ENCODE peak calls at places on chromosomes 1 and 21, in ten cellular contexts. N is OCI-LY7, L is IMR-90, P is MM.1S, T is GM23248, W is DND-41, S is mammary epithelial cell, J is PC-3, F is H9, C is fibroblast of lung. U is an unnamed sample. For H3K4me1, the result is how much of the 10 kb centered on the place peaks cover.

GRCh38 chr21:31326478-31327247 is 17.4 kb downstream of the TIAM1 start:
- DNase-seq in P (peak), C (peak), F (no peak), T (peak), J (no peak), L (no peak), S (no peak), N (peak), W (peak), U (no peak)

GRCh38 chr1:5267603-5268235 is 613.3 kb downstream of the AJAP1 start:
- DNase-seq in L (no peak), N (no peak), T (no peak), W (no peak), C (no peak), J (no peak), P (no peak), F (peak), S (no peak), U (no peak)

GRCh38 chr1:116847688-116848531 is 61.8 kb upstream of the PTGFRN start:
- DNase-seq in T (peak), L (peak), W (no peak), S (no peak), P (no peak), F (no peak), J (peak), N (no peak), C (peak), U (peak)

GRCh38 chr21:36263797-36264196 is 56.2 kb upstream of the MORC3 start:
- DNase-seq in S (no peak), T (no peak), P (no peak), C (no peak), W (no peak), J (no peak), L (no peak), N (no peak), F (no peak), U (no peak)

GRCh38 chr1:27563407-27564263 is 40.3 kb downstream of the AHDC1 start:
- DNase-seq in F (no peak), J (peak), W (no peak), T (peak), S (no peak), L (peak), N (no peak), P (no peak), C (peak), U (peak)

GRCh38 chr1:5944848-5945167 is 47.4 kb downstream of the NPHP4 start:
- DNase-seq in T (no peak), L (no peak), S (no peak), C (no peak), F (peak), J (no peak), P (no peak), W (no peak), N (no peak), U (no peak)

GRCh38 chr1:199629624-199630023 is 397.9 kb upstream of the NR5A2 start:
- DNase-seq in T (no peak), L (no peak), J (no peak), P (no peak), N (no peak), F (no peak), C (peak), W (peak), S (no peak), U (no peak)

GRCh38 chr21:42454791-42455190 is 41.2 kb downstream of the RSPH1 start:
- DNase-seq in T (no peak), C (no peak), W (no peak), P (no peak), S (no peak), N (no peak), F (no peak), L (no peak), J (no peak), U (peak)

GRCh38 chr1:202831906-202832305 is 21.2 kb downstream of the PCAT6 start:
- DNase-seq in S (no peak), J (no peak), F (no peak), L (no peak), P (no peak), W (no peak), C (no peak), N (no peak), T (no peak), U (no peak)

GRCh38 chr21:34313116-34313515 is 50.7 kb upstream of the KCNE2 start:
- DNase-seq in C (peak), W (no peak), N (no peak), J (peak), S (peak), L (peak), T (peak), P (no peak), F (no peak), U (no peak)

GRCh38 chr1:206470692-206471414 is 577 bp downstream of the IKBKE start:
- DNase-seq in C (peak), J (peak), S (peak), P (peak), L (peak), N (peak), W (peak), F (peak), T (peak), U (no peak)

GRCh38 chr1:24411963-24412362 is 1.6 kb downstream of the STPG1 start:
- DNase-seq in N (no peak), S (peak), W (no peak), F (no peak), J (peak), C (peak), P (no peak), L (peak), T (peak), U (no peak)

GRCh38 chr21:31473685-31474345 is 129.8 kb upstream of the TIAM1 start:
- DNase-seq in P (no peak), L (no peak), N (no peak), C (peak), W (no peak), T (peak), J (peak), F (no peak), S (no peak), U (no peak)

GRCh38 chr1:243345205-243345604 is 89.4 kb downstream of the SDCCAG8 start:
- DNase-seq in P (no peak), J (peak), L (peak), N (no peak), C (no peak), T (peak), S (no peak), F (no peak), W (peak), U (no peak)

GRCh38 chr1:220370041-220370700 is 97.9 kb upstream of the RAB3GAP2 start:
- DNase-seq in L (peak), F (no peak), J (peak), S (peak), C (peak), P (no peak), N (no peak), T (peak), W (no peak), U (peak)

GRCh38 chr1:234782057-234782800 is 172.3 kb upstream of the IRF2BP2 start:
- DNase-seq in W (no peak), L (peak), C (peak), P (no peak), N (no peak), F (peak), T (peak), S (no peak), J (peak), U (no peak)

GRCh38 chr1:77831976-77832695 is 52.7 kb downstream of the MIGA1 start:
- DNase-seq in T (peak), J (peak), P (no peak), W (no peak), F (no peak), C (peak), S (no peak), L (peak), N (no peak), U (no peak)

GRCh38 chr1:100955322-100955721 is 59.4 kb downstream of the SLC30A7 start:
- DNase-seq in W (no peak), J (peak), P (no peak), L (peak), N (no peak), S (peak), C (peak), T (peak), F (no peak), U (no peak)

GRCh38 chr1:246165826-246166709 is 341.0 kb downstream of the SMYD3 start:
- DNase-seq in C (no peak), W (no peak), N (no peak), L (no peak), S (peak), P (no peak), J (no peak), F (no peak), T (no peak), U (no peak)

GRCh38 chr1:203985676-203986075 is 87.2 kb upstream of the SOX13 start:
- DNase-seq in P (no peak), C (no peak), S (no peak), J (no peak), N (no peak), F (no peak), L (no peak), W (no peak), T (no peak), U (no peak)

GRCh38 chr1:157189986-157190982 is 52.1 kb upstream of the ETV3 start:
- DNase-seq in C (no peak), F (no peak), L (no peak), S (peak), J (no peak), T (no peak), N (no peak), W (no peak), P (no peak), U (no peak)

GRCh38 chr1:160664573-160665051 is 17.8 kb upstream of the SLAMF1 start:
- DNase-seq in T (no peak), S (no peak), J (no peak), W (peak), N (peak), L (no peak), P (peak), C (no peak), F (no peak), U (no peak)

GRCh38 chr1:179036844-179037465 is 11.3 kb downstream of the FAM20B start:
- DNase-seq in T (peak), C (peak), N (no peak), L (peak), F (no peak), P (no peak), J (peak), W (no peak), S (peak), U (no peak)

GRCh38 chr1:16352842-16353535 is 709 bp upstream of the FBXO42 start:
- DNase-seq in N (peak), L (no peak), C (no peak), W (no peak), F (no peak), J (peak), S (no peak), P (no peak), T (no peak), U (no peak)

GRCh38 chr1:166588741-166589140 is 250.5 kb upstream of the POGK start:
- DNase-seq in W (no peak), N (no peak), T (no peak), P (no peak), C (no peak), F (no peak), S (no peak), L (no peak), J (peak), U (no peak)

GRCh38 chr1:7590426-7590790 is 180.7 kb upstream of the VAMP3 start:
- DNase-seq in S (no peak), N (no peak), C (no peak), T (no peak), P (no peak), F (no peak), L (no peak), J (no peak), W (no peak), U (no peak)

DNA sequence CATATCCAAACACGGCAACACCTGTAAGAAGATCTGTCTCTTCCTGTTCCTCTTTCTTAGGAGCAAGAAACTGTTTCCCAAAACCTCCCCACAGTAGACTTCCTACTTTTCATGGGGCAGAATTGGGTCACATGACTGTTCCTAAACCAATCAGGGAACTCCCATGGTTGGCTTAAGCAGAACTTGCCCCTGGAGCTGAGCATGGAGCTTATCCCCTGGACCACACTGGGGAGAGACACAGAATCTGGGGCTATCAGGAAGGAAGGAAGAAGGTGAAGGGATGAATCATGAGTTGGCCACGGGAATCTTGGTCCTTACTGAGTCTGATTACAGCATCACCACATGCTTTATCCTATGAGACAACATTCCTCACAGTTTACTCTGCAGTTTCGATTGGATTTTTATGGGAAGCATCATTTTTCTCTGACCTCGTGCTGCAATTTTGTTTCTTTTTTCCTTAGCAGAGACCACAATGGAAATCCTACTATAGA is 81.8 kb downstream of the CDC7 start:
- DNase-seq in P (no peak), S (peak), C (peak), N (no peak), F (no peak), J (peak), T (peak), L (peak), W (no peak), U (peak)
- H3K27ac ChIP-seq in P (no peak), S (no peak), C (peak), N (no peak), F (no peak), J (peak), T (peak), L (peak), W (no peak), U (no peak)

GRCh38 chr1:12180315-12180714 is 13.5 kb downstream of the TNFRSF1B start:
- DNase-seq in N (no peak), F (no peak), S (no peak), T (no peak), W (no peak), J (no peak), L (no peak), P (no peak), C (no peak), U (peak)
- H3K4me1 ChIP-seq in N (under half), F (under half), S (under half), T (under half), W (under half), J (under half), L (under half), P (under half), C (under half), U (under half)

DNA sequence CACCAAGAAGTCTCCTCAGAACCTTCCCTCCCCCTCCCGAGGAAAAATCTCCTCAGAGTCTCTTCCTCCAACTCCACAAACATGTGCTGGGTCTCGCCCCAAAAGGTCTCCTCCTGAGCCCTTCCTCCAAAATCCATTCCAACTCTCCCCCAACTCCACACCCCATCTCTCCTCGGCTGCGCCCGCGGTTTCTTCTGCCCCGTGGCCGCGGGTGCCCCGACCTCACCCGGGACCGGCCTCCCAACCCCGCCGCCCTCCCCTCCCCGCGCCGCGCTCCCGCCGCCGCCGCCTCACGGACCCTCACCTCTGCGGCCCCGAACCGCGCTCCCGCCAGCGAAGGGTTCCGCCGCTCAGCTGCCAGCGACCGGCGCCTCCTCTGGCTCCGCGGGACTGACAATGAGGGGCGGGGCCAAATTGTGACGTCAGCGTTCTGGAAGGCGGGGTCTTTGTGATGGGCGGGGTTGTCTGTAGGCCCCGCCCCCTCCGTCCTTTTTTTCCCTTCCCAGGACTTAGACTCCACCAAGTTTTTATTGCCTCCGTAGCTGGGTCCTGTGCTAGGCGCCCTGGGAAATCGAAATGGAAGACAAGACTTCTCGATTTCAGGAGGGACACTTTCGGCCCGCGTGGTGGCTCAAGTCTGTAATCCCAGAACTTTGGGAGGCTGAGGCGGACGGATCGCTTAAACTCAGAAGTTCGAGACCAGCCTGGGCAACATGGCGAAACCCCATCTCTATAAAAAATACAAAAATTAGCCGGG is at the start of gene LUZP1:
- DNase-seq in F (peak), J (peak), T (peak), W (peak), L (peak), C (peak), S (peak), N (peak), P (peak), U (peak)
- H2AFZ ChIP-seq in F (peak), J (peak), T (peak), W (peak), L (peak), C (peak), S (peak), N (peak), P (peak), U (peak)

GRCh38 chr1:20868263-20868662 is 81.2 kb upstream of the HP1BP3 start:
- DNase-seq in F (no peak), S (no peak), W (no peak), T (no peak), C (no peak), P (no peak), N (no peak), J (no peak), L (no peak), U (no peak)

GRCh38 chr1:20873311-20873710 is 86.2 kb upstream of the HP1BP3 start:
- DNase-seq in N (no peak), T (no peak), L (peak), W (no peak), J (no peak), C (no peak), S (no peak), F (no peak), P (no peak), U (no peak)

GRCh38 chr1:20867062-20867461 is 80.0 kb upstream of the HP1BP3 start:
- DNase-seq in P (peak), J (peak), N (no peak), L (peak), W (no peak), T (no peak), F (no peak), C (peak), S (no peak), U (no peak)

GRCh38 chr1:20871419-20871818 is 84.3 kb upstream of the HP1BP3 start:
- DNase-seq in J (no peak), S (no peak), F (no peak), W (no peak), N (no peak), C (peak), L (peak), T (no peak), P (no peak), U (no peak)

GRCh38 chr1:20867847-20868246 is 80.7 kb upstream of the HP1BP3 start:
- DNase-seq in F (no peak), S (peak), J (peak), N (no peak), C (no peak), T (peak), P (no peak), W (no peak), L (peak), U (no peak)
- H3K27ac ChIP-seq in F (no peak), S (no peak), J (no peak), N (no peak), C (no peak), T (no peak), P (no peak), W (no peak), L (no peak), U (no peak)

GRCh38 chr1:198166900-198167299 is 10.1 kb downstream of the NEK7 start:
- DNase-seq in S (no peak), J (no peak), N (no peak), T (no peak), L (no peak), P (no peak), F (no peak), W (no peak), C (no peak), U (no peak)
- H3K4me1 ChIP-seq in S (half or more), J (under half), N (under half), T (half or more), L (under half), P (under half), F (under half), W (half or more), C (under half), U (under half)

DNA sequence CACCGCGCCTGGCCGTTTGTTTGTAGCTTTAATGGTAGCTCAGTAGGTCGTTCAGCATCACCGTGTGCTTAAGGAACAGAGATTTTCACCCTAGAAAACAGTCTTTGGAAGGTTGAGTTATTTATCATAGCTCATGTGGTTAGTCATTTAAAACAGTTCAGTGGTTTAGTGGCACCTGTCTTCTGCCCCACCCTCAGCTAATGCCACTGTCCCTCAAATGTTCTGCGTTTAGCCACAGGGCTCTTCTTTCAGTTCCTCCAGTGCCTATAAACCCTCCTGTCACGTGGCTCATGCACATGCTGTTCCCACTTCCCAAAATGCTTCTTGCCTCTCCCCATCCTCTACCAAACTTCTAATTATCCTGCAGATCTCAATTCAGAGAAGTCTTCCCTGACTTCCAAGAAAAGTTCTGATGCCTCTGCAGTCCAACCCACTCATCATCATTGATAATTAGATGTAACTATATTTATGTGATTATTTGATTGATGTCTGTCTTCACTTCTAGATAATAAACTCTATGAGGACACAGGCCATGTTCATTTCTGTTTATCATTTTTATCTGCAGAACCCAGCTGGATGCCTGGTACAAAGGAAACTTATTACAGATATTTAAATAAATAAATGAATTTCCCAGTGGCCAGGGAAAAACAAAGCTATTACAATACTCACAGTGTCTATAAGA is 14.4 kb upstream of the DIPK1A start:
- DNase-seq in N (peak), F (no peak), T (no peak), P (peak), S (no peak), J (no peak), L (no peak), W (no peak), C (no peak), U (no peak)
- H2AFZ ChIP-seq in N (peak), F (no peak), T (no peak), P (no peak), S (no peak), J (no peak), L (no peak), W (no peak), C (no peak), U (no peak)

DNA sequence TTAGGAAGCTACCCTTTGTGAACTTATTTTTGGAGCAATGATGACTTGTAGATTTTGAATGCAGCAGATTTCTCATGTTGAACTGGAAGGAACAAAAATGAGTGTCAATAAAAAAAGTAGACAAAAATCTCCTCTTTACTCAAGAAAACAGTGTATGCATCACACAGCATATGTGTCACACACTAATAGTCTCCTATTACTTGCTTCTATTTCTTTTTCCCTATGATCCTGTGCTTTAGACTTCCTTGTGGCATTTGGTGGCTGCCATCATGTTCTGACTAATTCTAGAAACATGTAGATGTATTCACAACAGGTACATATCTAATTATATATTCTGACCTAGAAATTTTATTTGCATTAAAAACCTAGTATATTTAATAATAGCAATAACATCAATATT is 14.3 kb downstream of the RC3H1 start:
- DNase-seq in F (no peak), J (peak), L (peak), W (no peak), C (peak), P (no peak), N (no peak), S (no peak), T (peak), U (peak)
- H3K27ac ChIP-seq in F (no peak), J (no peak), L (no peak), W (no peak), C (no peak), P (no peak), N (no peak), S (no peak), T (peak), U (no peak)

GRCh38 chr1:53678046-53678445 is 60.9 kb downstream of the GLIS1 start:
- DNase-seq in J (no peak), W (no peak), F (no peak), N (no peak), P (no peak), S (no peak), L (no peak), T (no peak), C (no peak), U (no peak)
- H3K4me1 ChIP-seq in J (under half), W (under half), F (under half), N (under half), P (under half), S (under half), L (under half), T (under half), C (under half), U (under half)

U was measured in trophoblast cell.